ENCODE peak calls at places on chromosomes 2 and 18, in six cellular contexts. W is lung, D is WERI-Rb-1, V is Calu3, A is C1 segment of cervical spinal cord, J is HT1080. H is an unnamed sample.

GRCh38 chr2:64036343-64036742 is 17.1 kb upstream of the VPS54 start:
- DNase-seq in V (no peak), D (no peak), J (peak; percentile 86), A (no peak), W (no peak), H (no peak)

GRCh38 chr18:22667616-22668422 is 250.1 kb upstream of the CTAGE1 start:
- DNase-seq in V (peak; percentile 58), W (no peak), A (no peak), J (peak; percentile 94), D (no peak), H (peak; percentile 50)

GRCh38 chr2:209908511-209908910 is 93.9 kb upstream of the RPE start:
- DNase-seq in W (no peak), D (no peak), V (no peak), A (no peak), J (no peak), H (no peak)

GRCh38 chr2:174174741-174175140 is 73.6 kb downstream of the OLA1 start:
- DNase-seq in A (no peak), W (no peak), V (no peak), D (no peak), J (no peak), H (no peak)

GRCh38 chr2:162787616-162788015 is 51.0 kb downstream of the KCNH7 start:
- DNase-seq in J (no peak), D (no peak), A (no peak), W (no peak), V (no peak), H (no peak)

GRCh38 chr18:48715651-48716354 is 177.0 kb downstream of the CTIF start:
- DNase-seq in A (no peak), V (no peak), W (peak; percentile 49), D (no peak), J (no peak), H (no peak)

GRCh38 chr2:235514627-235515363 is 21.0 kb downstream of the AGAP1 start:
- DNase-seq in V (peak; percentile 40), A (no peak), W (no peak), D (peak; percentile 38), J (no peak), H (no peak)

GRCh38 chr2:44104855-44105271 is 63.8 kb upstream of the PPM1B start:
- DNase-seq in J (no peak), D (no peak), A (no peak), W (no peak), V (no peak), H (no peak)

GRCh38 chr2:163659224-163659623 is 76.6 kb downstream of the FIGN start:
- DNase-seq in D (no peak), A (no peak), W (no peak), J (no peak), V (no peak), H (peak; percentile 1)

GRCh38 chr2:112794131-112794733 is 9.9 kb upstream of the IL1A start:
- DNase-seq in W (peak; percentile 72), D (no peak), A (no peak), J (peak; percentile 86), V (peak; percentile 82), H (peak; percentile 27)

GRCh38 chr18:45054595-45054994 is 373.9 kb downstream of the SETBP1 start:
- DNase-seq in J (no peak), D (no peak), V (no peak), A (no peak), W (no peak), H (no peak)

GRCh38 chr2:54803783-54804758 is 80.6 kb downstream of the EML6 start:
- DNase-seq in W (no peak), A (no peak), J (no peak), V (no peak), D (no peak), H (no peak)

GRCh38 chr2:4502230-4502843 is 799.0 kb downstream of the DCDC2C start:
- DNase-seq in V (no peak), J (no peak), W (no peak), A (no peak), D (no peak), H (no peak)

GRCh38 chr2:37784071-37784758 is 112.8 kb upstream of the CDC42EP3 start:
- DNase-seq in W (no peak), J (peak; percentile 28), A (no peak), D (no peak), V (no peak), H (no peak)

GRCh38 chr18:77119851-77120491 is 12.6 kb downstream of the MBP start:
- DNase-seq in W (no peak), A (no peak), J (no peak), V (no peak), D (no peak), H (no peak)

GRCh38 chr2:64922482-64923384 is 66.5 kb upstream of the SLC1A4 start:
- DNase-seq in A (no peak), D (no peak), W (no peak), V (no peak), J (no peak), H (no peak)

GRCh38 chr2:29425866-29426265 is 310.7 kb downstream of the CLIP4 start:
- DNase-seq in D (no peak), V (no peak), W (no peak), J (no peak), A (no peak), H (no peak)

GRCh38 chr2:109375656-109376055 is 238.1 kb downstream of the SEPTIN10 start:
- DNase-seq in W (no peak), A (no peak), V (no peak), D (no peak), J (no peak), H (no peak)

GRCh38 chr18:5997361-5997760 is 102.0 kb upstream of the TMEM200C start:
- DNase-seq in J (no peak), A (no peak), D (no peak), W (no peak), V (no peak), H (no peak)

GRCh38 chr2:164205347-164205746 is 415.9 kb downstream of the GRB14 start:
- DNase-seq in A (no peak), W (no peak), D (no peak), V (no peak), J (peak; percentile 69), H (no peak)

GRCh38 chr2:158034198-158034831 is 67.4 kb upstream of the UPP2 start:
- DNase-seq in D (peak; percentile 68), A (no peak), J (peak; percentile 65), V (peak; percentile 61), W (peak; percentile 39), H (peak; percentile 10)

GRCh38 chr2:146874260-146874658 is 970.6 kb upstream of the ACVR2A start:
- DNase-seq in V (peak; percentile 69), J (peak; percentile 98), A (no peak), W (peak; percentile 28), D (no peak), H (peak; percentile 82)

GRCh38 chr18:70280007-70280925 is 8.6 kb upstream of the SOCS6 start:
- DNase-seq in J (peak; percentile 79), A (no peak), D (no peak), W (no peak), V (no peak), H (peak; percentile 57)

GRCh38 chr2:173239644-173240043 is 115.0 kb upstream of the CDCA7 start:
- DNase-seq in D (no peak), A (no peak), J (no peak), V (no peak), W (no peak), H (no peak)

H was measured in MG63.